ENCODE peak calls at places on chromosomes 12 and 14, in four cellular contexts. R, V, M and O are unnamed samples.

GRCh38 chr12:99436584-99436983 is 211.0 kb upstream of the GARIN6 start:
- DNase-seq in R (no peak), V (no peak), M (no peak), O (no peak)

GRCh38 chr12:78483767-78484315 is 380.7 kb upstream of the SYT1 start:
- DNase-seq in R (no peak), V (no peak), M (no peak), O (no peak)

GRCh38 chr14:51093371-51094281 is 1.3 kb downstream of the TRIM9 start:
- DNase-seq in R (no peak), V (peak; percentile 74), M (no peak), O (no peak)

GRCh38 chr12:848519-849191 is 96.3 kb downstream of the WNK1 start:
- DNase-seq in R (no peak), V (no peak), M (peak; percentile 23), O (no peak)

GRCh38 chr14:94062344-94062904 is 18.6 kb downstream of the DDX24 start:
- DNase-seq in R (no peak), V (no peak), M (peak; percentile 43), O (no peak)

GRCh38 chr12:94073441-94074051 is 74.8 kb upstream of the PLXNC1 start:
- DNase-seq in R (no peak), V (no peak), M (no peak), O (no peak)

GRCh38 chr12:91804533-91804932 is 341.1 kb downstream of the BTG1 start:
- DNase-seq in R (no peak), V (no peak), M (no peak), O (no peak)

GRCh38 chr12:115470977-115471376 is 787.0 kb upstream of the TBX3 start:
- DNase-seq in R (no peak), V (no peak), M (no peak), O (no peak)

GRCh38 chr12:16605666-16606116 is 271 bp downstream of the LMO3 start:
- DNase-seq in R (peak; percentile 9), V (no peak), M (peak; percentile 15), O (peak; percentile 31)

GRCh38 chr14:89827260-89827659 is 127.3 kb downstream of the EFCAB11 start:
- DNase-seq in R (no peak), V (no peak), M (no peak), O (no peak)

GRCh38 chr14:89828473-89829200 is 125.9 kb downstream of the EFCAB11 start:
- DNase-seq in R (no peak), V (no peak), M (no peak), O (no peak)

GRCh38 chr14:89823732-89824131 is 130.8 kb downstream of the EFCAB11 start:
- DNase-seq in R (no peak), V (no peak), M (no peak), O (no peak)

GRCh38 chr14:89826581-89826980 is 127.9 kb downstream of the EFCAB11 start:
- DNase-seq in R (no peak), V (no peak), M (no peak), O (no peak)
- TF ChIP-seq MAX in R (no peak), V (no peak), M (no peak), O (no peak)

DNA sequence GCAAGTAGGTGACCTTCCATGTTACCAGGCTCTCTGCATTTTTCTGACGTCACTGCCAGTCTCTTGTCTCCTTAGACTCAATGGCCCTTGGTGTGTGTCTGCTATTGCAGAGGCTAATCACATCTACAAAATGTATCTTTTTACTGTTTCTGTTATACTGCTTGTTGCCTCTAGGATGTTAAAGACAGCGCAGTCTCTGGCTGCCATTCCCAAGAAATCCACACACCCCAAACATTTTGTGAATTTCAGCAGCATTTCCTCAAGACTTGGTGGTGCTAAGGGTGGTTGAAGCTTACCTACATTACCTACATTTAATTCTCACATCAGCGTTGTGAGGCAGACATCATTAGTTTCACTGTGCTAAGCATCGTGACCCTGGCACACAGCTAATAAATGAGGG is 87.2 kb downstream of the C12orf75 start:
- DNase-seq in R (no peak), V (no peak), M (no peak), O (no peak)
- TF ChIP-seq POLR2A in R (no peak), V (no peak), M (no peak), O (no peak)

GRCh38 chr14:66974397-66975025 is 214.7 kb upstream of the GARIN2 start:
- DNase-seq in R (no peak), V (peak; percentile 4), M (peak; percentile 5), O (no peak)
- TF ChIP-seq MAX in R (no peak), V (no peak), M (no peak), O (no peak)

DNA sequence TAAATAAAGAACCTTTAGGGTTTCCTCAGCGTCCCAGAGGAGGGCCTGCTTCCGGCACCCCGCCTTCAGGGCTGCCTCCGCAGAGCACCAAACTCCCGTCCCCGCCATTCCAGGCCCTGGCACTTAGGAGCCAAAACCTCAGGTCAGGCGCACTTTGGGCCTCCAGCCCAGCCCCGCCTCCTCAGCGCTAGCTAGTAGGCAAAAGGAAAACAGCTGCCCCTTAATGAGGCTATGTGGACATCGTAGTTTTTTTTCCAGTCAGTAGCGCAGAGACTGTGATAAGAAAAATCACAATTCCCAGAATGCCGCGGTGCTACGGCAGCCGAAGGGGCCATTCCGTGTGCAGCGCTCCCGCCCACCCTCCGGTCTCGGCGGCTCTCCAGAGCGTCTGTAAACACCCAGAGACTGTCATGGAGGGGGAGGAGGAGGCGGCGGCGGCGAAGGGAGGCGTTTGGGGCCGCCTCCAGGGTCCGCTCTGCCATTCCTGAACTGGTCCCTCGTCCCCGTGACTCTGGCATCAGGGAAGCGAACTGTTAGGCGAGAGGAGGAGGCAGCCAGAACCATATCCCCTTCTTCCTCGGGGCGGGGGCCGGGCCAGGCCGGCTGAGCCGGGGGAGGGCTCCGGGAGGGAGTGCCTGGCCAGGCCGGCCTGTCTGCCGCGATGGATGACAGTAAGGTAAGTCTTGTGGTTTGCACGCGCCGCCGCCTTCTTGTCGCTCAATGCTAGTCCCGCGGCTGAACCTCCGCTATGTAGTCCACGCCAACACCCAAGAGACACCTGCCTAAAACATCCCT is at the start of gene CREBL2:
- DNase-seq in R (peak; percentile 95), V (peak; percentile 97), M (peak; percentile 98), O (peak; percentile 96)
- TF ChIP-seq POLR2A in R (peak; percentile 82), V (peak; percentile 41), M (peak; percentile 20), O (peak; percentile 52)

DNA sequence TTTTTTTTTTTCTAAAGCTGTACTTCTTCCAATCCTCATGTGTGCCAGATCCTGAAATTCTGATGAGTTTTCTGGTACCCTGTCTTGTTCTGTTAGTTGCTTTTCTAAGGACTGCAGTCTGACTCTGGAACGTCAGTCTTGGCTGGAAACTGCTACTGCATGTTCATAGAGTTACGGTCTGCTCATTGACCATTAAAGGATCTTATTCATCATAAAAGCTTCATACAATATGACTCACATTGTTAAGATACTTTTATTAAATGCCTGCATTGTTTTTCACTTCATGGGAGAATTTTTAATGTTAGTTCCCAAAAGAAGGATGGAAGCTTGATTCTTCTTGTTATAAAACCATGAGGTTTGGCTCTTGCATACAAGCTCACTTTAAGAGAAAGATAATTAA is 233.6 kb downstream of the SYT10 start:
- DNase-seq in R (no peak), V (no peak), M (no peak), O (no peak)
- TF ChIP-seq MAX in R (no peak), V (no peak), M (no peak), O (no peak)